ENCODE peak calls at places on chromosomes 2 and 18, in five cellular contexts. J is activated effector memory CD4-positive, alpha-beta T cell treated with anti-CD3 and anti-CD28 coated beads, Interleukin-2, amount 50 U/mL, for 16 hours; U is lung microvascular endothelial cell; A is B cell; P is SJSA1. I is an unnamed sample.

GRCh38 chr2:103464831-103465230 is 703.0 kb downstream of the TMEM182 start:
- DNase-seq in J (no peak), U (no peak), A (no peak), P (no peak), I (no peak)

GRCh38 chr18:22026889-22027288 is 142.5 kb upstream of the GATA6 start:
- DNase-seq in J (no peak), U (no peak), A (no peak), P (no peak), I (no peak)

GRCh38 chr2:240640939-240641338 is 15.7 kb downstream of the GPR35 start:
- DNase-seq in J (peak), U (no peak), A (no peak), P (no peak), I (no peak)

GRCh38 chr18:63999871-64000270 is 30.0 kb downstream of the SERPINB8 start:
- DNase-seq in J (no peak), U (no peak), A (no peak), P (no peak), I (no peak)

GRCh38 chr2:73698101-73698500 is 39.0 kb downstream of the TPRKB start:
- DNase-seq in J (no peak), U (no peak), A (no peak), P (no peak), I (no peak)

GRCh38 chr18:46224181-46224775 is 120.1 kb downstream of the HAUS1 start:
- DNase-seq in J (no peak), U (peak), A (no peak), P (no peak), I (no peak)

GRCh38 chr2:96500385-96501066 is 4.6 kb downstream of the NEURL3 start:
- DNase-seq in J (peak), U (no peak), A (no peak), P (no peak), I (no peak)

GRCh38 chr2:217000406-217000805 is 140.5 kb upstream of the TNP1 start:
- DNase-seq in J (no peak), U (no peak), A (no peak), P (no peak), I (no peak)

GRCh38 chr2:235142588-235142987 is 190.8 kb downstream of the SH3BP4 start:
- DNase-seq in J (no peak), U (no peak), A (no peak), P (no peak), I (no peak)

GRCh38 chr18:21742323-21742687 is 1.7 kb downstream of the MIB1 start:
- DNase-seq in J (no peak), U (peak), A (no peak), P (no peak), I (no peak)

GRCh38 chr18:5456577-5457466 is 87.0 kb downstream of the EPB41L3 start:
- DNase-seq in J (no peak), U (peak), A (no peak), P (no peak), I (peak)

GRCh38 chr2:130288467-130289403 is 54.0 kb upstream of the IMP4 start:
- DNase-seq in J (no peak), U (no peak), A (no peak), P (no peak), I (no peak)

GRCh38 chr2:201507725-201508124 is 56.2 kb downstream of the STRADB start:
- DNase-seq in J (no peak), U (no peak), A (no peak), P (no peak), I (no peak)

GRCh38 chr2:236712304-236712703 is 142.7 kb downstream of the ACKR3 start:
- DNase-seq in J (no peak), U (no peak), A (no peak), P (peak), I (peak)

GRCh38 chr2:161426788-161427412 is 10.8 kb downstream of the TBR1 start:
- DNase-seq in J (no peak), U (peak), A (peak), P (no peak), I (peak)

I was measured in HFFc6.